ENCODE peak calls at places on chromosomes 6 and 20, in six cellular contexts. M, O, U, R, I and Z are unnamed samples.
A peak's percentile ranks its signal among the peaks of the same experiment; 100 is the strongest.

GRCh38 chr6:9025796-9026195 is 590.5 kb upstream of the SLC35B3 start:
- DNase-seq in M (no peak), O (no peak), U (no peak), R (no peak), I (no peak), Z (no peak)

GRCh38 chr20:4431446-4431845 is 290.3 kb upstream of the PRND start:
- DNase-seq in M (no peak), O (no peak), U (no peak), R (no peak), I (no peak), Z (no peak)

GRCh38 chr6:81752084-81752968 is at the start of gene TENT5A:
- DNase-seq in M (peak; percentile 87), O (peak; percentile 67), U (peak; percentile 79), R (peak; percentile 71), I (peak; percentile 70), Z (peak; percentile 91)

GRCh38 chr6:22826961-22827360 is 257.6 kb downstream of the HDGFL1 start:
- DNase-seq in M (no peak), O (no peak), U (no peak), R (peak; percentile 41), I (no peak), Z (no peak)

GRCh38 chr6:68975064-68975463 is 340.0 kb downstream of the ADGRB3 start:
- DNase-seq in M (no peak), O (no peak), U (no peak), R (no peak), I (no peak), Z (peak; percentile 25)

GRCh38 chr20:33602826-33603590 is 59.1 kb upstream of the C20orf144 start:
- DNase-seq in M (no peak), O (no peak), U (no peak), R (peak; percentile 21), I (no peak), Z (no peak)

GRCh38 chr6:113809818-113810217 is 47.3 kb upstream of the MARCKS start:
- DNase-seq in M (no peak), O (no peak), U (no peak), R (no peak), I (no peak), Z (no peak)

GRCh38 chr6:149755300-149756260 is 6.0 kb downstream of the PCMT1 start:
- DNase-seq in M (no peak), O (no peak), U (no peak), R (no peak), I (no peak), Z (no peak)

GRCh38 chr6:98957440-98957839 is 9.7 kb upstream of the FBXL4 start:
- DNase-seq in M (peak; percentile 68), O (no peak), U (no peak), R (peak; percentile 71), I (no peak), Z (no peak)

GRCh38 chr6:167099707-167100106 is 23.2 kb upstream of the CCR6 start:
- DNase-seq in M (no peak), O (no peak), U (no peak), R (no peak), I (no peak), Z (no peak)

GRCh38 chr6:36129889-36130671 is at the start of gene MAPK13:
- DNase-seq in M (no peak), O (no peak), U (no peak), R (no peak), I (no peak), Z (peak; percentile 85)

GRCh38 chr20:56924316-56924975 is 295.3 kb downstream of the TFAP2C start:
- DNase-seq in M (no peak), O (no peak), U (no peak), R (no peak), I (no peak), Z (no peak)

GRCh38 chr6:116572162-116572561 is 858 bp downstream of the RWDD1 start:
- DNase-seq in M (no peak), O (no peak), U (no peak), R (no peak), I (no peak), Z (peak; percentile 38)

GRCh38 chr20:57908226-57908625 is 198.4 kb upstream of the PMEPA1 start:
- DNase-seq in M (no peak), O (no peak), U (no peak), R (no peak), I (no peak), Z (no peak)

GRCh38 chr6:4377635-4378034 is 242.3 kb upstream of the ECI2 start:
- DNase-seq in M (no peak), O (no peak), U (no peak), R (no peak), I (no peak), Z (no peak)

GRCh38 chr6:17574871-17575560 is 25.1 kb upstream of the FAM8A1 start:
- DNase-seq in M (peak; percentile 15), O (no peak), U (peak; percentile 72), R (peak; percentile 13), I (no peak), Z (no peak)

GRCh38 chr20:53757472-53757913 is 163.9 kb upstream of the ZNF217 start:
- DNase-seq in M (no peak), O (no peak), U (no peak), R (no peak), I (no peak), Z (no peak)

GRCh38 chr6:40398810-40399477 is 188.2 kb downstream of the LRFN2 start:
- DNase-seq in M (no peak), O (no peak), U (no peak), R (no peak), I (no peak), Z (peak; percentile 61)

GRCh38 chr6:80488190-80488589 is 381.7 kb downstream of the BCKDHB start:
- DNase-seq in M (no peak), O (no peak), U (no peak), R (no peak), I (no peak), Z (no peak)

GRCh38 chr20:53656653-53657288 is 63.1 kb upstream of the ZNF217 start:
- DNase-seq in M (no peak), O (no peak), U (peak; percentile 65), R (no peak), I (no peak), Z (no peak)

GRCh38 chr6:104118274-104118673 is 741.4 kb downstream of the HACE1 start:
- DNase-seq in M (peak; percentile 27), O (no peak), U (no peak), R (no peak), I (no peak), Z (no peak)

GRCh38 chr6:1854296-1854695 is 244.6 kb downstream of the FOXC1 start:
- DNase-seq in M (no peak), O (no peak), U (no peak), R (no peak), I (no peak), Z (no peak)

GRCh38 chr6:11500008-11500407 is 37.5 kb upstream of the TMEM170B start:
- DNase-seq in M (peak; percentile 7), O (no peak), U (no peak), R (peak; percentile 77), I (no peak), Z (no peak)

GRCh38 chr20:19885576-19885956 is 127.5 kb downstream of the RIN2 start:
- DNase-seq in M (no peak), O (no peak), U (no peak), R (no peak), I (no peak), Z (no peak)